ENCODE peak calls at places on chromosomes 11 and 22, in four cellular contexts. One of them, this sample, is unnamed.

GRCh38 chr22:24592144-24592845 is 578 bp downstream of the LRRC75B start:
- DNase-seq in H1: peak; percentile 66
- DNase-seq in IMR-90: no peak
- DNase-seq in H9: peak; percentile 55
- DNase-seq in this sample: peak; percentile 64

GRCh38 chr22:50084570-50084969 is 656 bp downstream of the MLC1 start:
- DNase-seq in H9: no peak
- DNase-seq in IMR-90: no peak
- DNase-seq in H1: no peak
- DNase-seq in this sample: no peak

GRCh38 chr11:64117763-64118459 is 48.0 kb downstream of the MACROD1 start:
- DNase-seq in IMR-90: no peak
- DNase-seq in H9: no peak
- DNase-seq in H1: no peak
- DNase-seq in this sample: no peak

GRCh38 chr11:60625262-60625661 is 74.2 kb upstream of the MS4A8 start:
- DNase-seq in H1: no peak
- DNase-seq in H9: peak; percentile 47
- DNase-seq in IMR-90: peak; percentile 23
- DNase-seq in this sample: peak; percentile 83

GRCh38 chr22:35580351-35581022 is 36.6 kb downstream of the MB start:
- DNase-seq in H9: no peak
- DNase-seq in H1: no peak
- DNase-seq in IMR-90: no peak
- DNase-seq in this sample: no peak

GRCh38 chr11:70574725-70575347 is 176.5 kb downstream of the CTTN start:
- DNase-seq in H1: no peak
- DNase-seq in IMR-90: no peak
- DNase-seq in H9: no peak
- DNase-seq in this sample: no peak

GRCh38 chr11:70152244-70152643 is 50.9 kb upstream of the FADD start:
- DNase-seq in H1: no peak
- DNase-seq in IMR-90: no peak
- DNase-seq in H9: no peak
- DNase-seq in this sample: no peak

GRCh38 chr11:74783241-74783871 is 34.7 kb downstream of the RNF169 start:
- DNase-seq in H1: no peak
- DNase-seq in H9: no peak
- DNase-seq in IMR-90: peak; percentile 76
- DNase-seq in this sample: no peak

GRCh38 chr11:43922974-43923326 is 19.5 kb upstream of the C11orf96 start:
- DNase-seq in H1: no peak
- DNase-seq in IMR-90: no peak
- DNase-seq in H9: no peak
- DNase-seq in this sample: no peak

GRCh38 chr11:29320196-29320595 is 696.6 kb downstream of the KCNA4 start:
- DNase-seq in IMR-90: no peak
- DNase-seq in H9: no peak
- DNase-seq in H1: no peak
- DNase-seq in this sample: no peak
- H3K56ac ChIP-seq in IMR-90: peak overlapping the region; percentile 27
- H3K56ac ChIP-seq in H9: no peak overlapping the region
- H3K56ac ChIP-seq in H1: no peak overlapping the region
- H3K56ac ChIP-seq in this sample: no peak overlapping the region

DNA sequence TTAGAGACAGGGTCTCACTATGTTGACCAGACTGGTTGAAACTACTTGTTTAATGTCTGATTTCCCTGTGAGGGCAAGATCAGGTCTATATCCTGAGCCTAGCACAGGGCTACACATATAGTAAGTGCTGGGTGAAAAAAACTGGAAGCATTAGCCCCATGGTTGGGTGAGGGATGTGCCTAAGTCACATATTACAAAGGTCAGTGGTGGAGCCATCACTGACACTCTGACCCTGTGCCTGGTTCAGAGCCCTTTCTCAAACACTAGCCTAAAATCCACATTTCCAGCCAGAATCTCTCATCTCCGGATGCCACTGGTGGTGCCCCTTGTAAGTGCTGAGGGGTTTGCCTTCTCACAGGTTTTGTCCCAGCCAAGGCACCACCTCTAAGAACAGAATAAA is 9.0 kb downstream of the TBC1D10A start:
- DNase-seq in H1: no peak
- DNase-seq in H9: no peak
- DNase-seq in IMR-90: no peak
- DNase-seq in this sample: no peak
- H3K56ac ChIP-seq in H1: no peak overlapping the region
- H3K56ac ChIP-seq in H9: no peak overlapping the region
- H3K56ac ChIP-seq in IMR-90: no peak overlapping the region
- H3K56ac ChIP-seq in this sample: no peak overlapping the region

DNA sequence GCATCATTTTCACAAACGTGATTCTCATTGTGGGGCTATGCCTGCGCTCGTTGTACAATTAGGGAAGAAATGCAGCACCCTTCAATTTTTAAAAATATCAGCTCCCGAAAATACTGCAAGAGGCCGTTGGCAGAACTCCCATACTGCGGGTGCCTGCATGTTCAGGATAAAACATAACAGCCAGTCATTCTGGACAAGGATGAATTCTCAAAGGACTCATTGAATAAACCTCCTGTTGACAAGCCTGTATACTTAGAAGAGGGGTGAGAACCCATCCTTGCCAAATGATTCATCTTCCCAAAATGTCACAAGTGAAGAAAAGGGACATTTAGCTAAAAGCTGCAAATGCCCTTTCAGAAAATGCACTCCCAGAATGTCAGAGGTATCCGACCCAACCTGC is 141.9 kb downstream of the CSNK2A3 start:
- DNase-seq in H9: no peak
- DNase-seq in IMR-90: no peak
- DNase-seq in H1: no peak
- DNase-seq in this sample: no peak
- H3K56ac ChIP-seq in H9: no peak overlapping the region
- H3K56ac ChIP-seq in IMR-90: no peak overlapping the region
- H3K56ac ChIP-seq in H1: no peak overlapping the region
- H3K56ac ChIP-seq in this sample: no peak overlapping the region

DNA sequence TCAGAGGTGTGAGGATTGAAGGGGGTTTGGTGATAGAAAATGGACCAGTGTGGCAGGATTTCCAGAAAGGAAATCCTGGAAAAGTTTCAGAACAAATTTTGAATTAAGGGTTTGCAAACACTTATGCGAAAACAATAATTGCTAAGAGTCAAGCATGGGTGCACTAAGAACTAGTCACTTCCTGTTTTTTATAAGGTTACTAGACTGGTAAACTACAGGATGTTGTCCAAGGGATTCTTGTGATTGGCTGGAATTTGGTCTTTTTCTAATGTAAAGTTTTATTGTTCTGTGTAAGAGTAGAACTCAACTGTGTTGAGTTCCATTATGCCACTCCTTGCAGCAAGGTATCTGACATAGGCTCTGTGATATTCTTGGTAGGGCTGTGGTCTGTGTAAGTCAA is 54.1 kb downstream of the LIF start:
- DNase-seq in H9: no peak
- DNase-seq in H1: no peak
- DNase-seq in IMR-90: no peak
- DNase-seq in this sample: no peak
- H3K56ac ChIP-seq in H9: no peak overlapping the region
- H3K56ac ChIP-seq in H1: no peak overlapping the region
- H3K56ac ChIP-seq in IMR-90: peak overlapping the region; percentile 21
- H3K56ac ChIP-seq in this sample: no peak overlapping the region

GRCh38 chr22:37733625-37734401 is 37.0 kb downstream of the TRIOBP start:
- DNase-seq in IMR-90: no peak
- DNase-seq in H9: no peak
- DNase-seq in H1: no peak
- DNase-seq in this sample: no peak

GRCh38 chr22:37732699-37733607 is 36.1 kb downstream of the TRIOBP start:
- DNase-seq in H1: no peak
- DNase-seq in IMR-90: no peak
- DNase-seq in H9: no peak
- DNase-seq in this sample: no peak

GRCh38 chr22:37734402-37734700 is 37.5 kb downstream of the TRIOBP start:
- DNase-seq in IMR-90: no peak
- DNase-seq in H1: no peak
- DNase-seq in H9: no peak
- DNase-seq in this sample: no peak

GRCh38 chr22:37735054-37735453 is 38.2 kb downstream of the TRIOBP start:
- DNase-seq in H1: peak; percentile 73
- DNase-seq in H9: peak; percentile 77
- DNase-seq in IMR-90: no peak
- DNase-seq in this sample: peak; percentile 73

GRCh38 chr22:37731804-37732471 is 35.1 kb downstream of the TRIOBP start:
- DNase-seq in IMR-90: no peak
- DNase-seq in H9: no peak
- DNase-seq in H1: no peak
- DNase-seq in this sample: peak; percentile 61
- H3K56ac ChIP-seq in IMR-90: no peak overlapping the region
- H3K56ac ChIP-seq in H9: no peak overlapping the region
- H3K56ac ChIP-seq in H1: no peak overlapping the region
- H3K56ac ChIP-seq in this sample: no peak overlapping the region

GRCh38 chr22:42154293-42154692 is 23.7 kb upstream of the CYP2D6 start:
- DNase-seq in IMR-90: no peak
- DNase-seq in H1: no peak
- DNase-seq in H9: no peak
- DNase-seq in this sample: no peak

GRCh38 chr22:42154731-42155543 is 24.3 kb upstream of the CYP2D6 start:
- DNase-seq in IMR-90: no peak
- DNase-seq in H1: no peak
- DNase-seq in H9: no peak
- DNase-seq in this sample: no peak

GRCh38 chr22:42151924-42152635 is 21.5 kb upstream of the CYP2D6 start:
- DNase-seq in H9: peak; percentile 45
- DNase-seq in IMR-90: no peak
- DNase-seq in H1: peak; percentile 61
- DNase-seq in this sample: no peak

GRCh38 chr22:42152661-42153270 is 22.2 kb upstream of the CYP2D6 start:
- DNase-seq in IMR-90: no peak
- DNase-seq in H1: no peak
- DNase-seq in H9: no peak
- DNase-seq in this sample: no peak

GRCh38 chr22:42150727-42151590 is 20.3 kb upstream of the CYP2D6 start:
- DNase-seq in IMR-90: no peak
- DNase-seq in H1: no peak
- DNase-seq in H9: no peak
- DNase-seq in this sample: no peak
- H3K56ac ChIP-seq in IMR-90: no peak overlapping the region
- H3K56ac ChIP-seq in H1: no peak overlapping the region
- H3K56ac ChIP-seq in H9: no peak overlapping the region
- H3K56ac ChIP-seq in this sample: no peak overlapping the region

DNA sequence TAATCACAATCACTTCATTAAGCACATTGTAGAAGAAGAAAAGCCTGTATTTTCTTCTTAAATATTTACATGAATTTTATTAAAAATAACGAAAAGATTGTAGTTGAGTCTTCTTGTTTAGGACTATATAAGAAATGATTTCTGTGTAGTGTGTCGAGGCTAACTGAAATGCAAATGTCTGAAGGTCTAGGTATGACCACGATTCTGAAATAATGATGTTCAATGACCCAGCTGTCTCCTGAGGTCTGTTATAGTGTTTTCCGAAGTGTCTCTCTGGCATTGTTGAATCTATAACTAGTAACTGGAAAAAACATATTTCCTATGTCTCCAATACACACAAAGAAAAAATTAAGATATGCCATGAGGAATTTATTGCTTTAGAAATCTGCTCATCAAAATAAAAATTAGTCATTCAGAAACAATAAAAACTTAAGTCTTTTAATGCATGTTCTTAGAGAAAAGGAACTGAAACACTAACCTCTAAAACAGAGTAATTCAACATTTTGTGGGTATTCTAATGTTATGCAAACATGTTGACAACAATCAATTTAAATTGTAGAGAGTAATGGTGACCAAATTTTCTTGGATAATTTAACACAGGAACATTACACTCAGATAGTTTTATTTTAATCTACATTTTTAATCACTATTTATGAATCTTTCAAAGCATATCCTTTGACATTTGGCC is 55.0 kb downstream of the CASP12 start:
- DNase-seq in H9: no peak
- DNase-seq in H1: no peak
- DNase-seq in IMR-90: no peak
- DNase-seq in this sample: no peak
- H3K56ac ChIP-seq in H9: no peak overlapping the region
- H3K56ac ChIP-seq in H1: no peak overlapping the region
- H3K56ac ChIP-seq in IMR-90: no peak overlapping the region
- H3K56ac ChIP-seq in this sample: no peak overlapping the region